ENCODE peak calls at places on chromosomes 13 and 19, in five cellular contexts. N is HepG2, G is thoracic aorta, A is GM23248, D is left lung. H is an unnamed sample.

GRCh38 chr13:46565808-46566750 is 13.1 kb downstream of the LRCH1 start:
- DNase-seq in G (no peak), A (no peak), D (no peak), N (no peak), H (no peak)

GRCh38 chr13:108728370-108728769 is 99.0 kb downstream of the MYO16 start:
- DNase-seq in G (no peak), N (peak), A (no peak), D (no peak), H (no peak)

GRCh38 chr19:16915135-16915534 is 26.3 kb downstream of the F2RL3 start:
- DNase-seq in N (no peak), D (peak), G (no peak), A (no peak), H (no peak)

GRCh38 chr13:34143637-34144036 is 325.7 kb downstream of the RFC3 start:
- DNase-seq in A (no peak), N (no peak), G (no peak), D (no peak), H (no peak)

GRCh38 chr13:72820156-72820897 is 38.4 kb downstream of the PIBF1 start:
- DNase-seq in A (peak), G (no peak), D (no peak), N (no peak), H (no peak)

GRCh38 chr13:31982540-31982939 is 49.0 kb upstream of the FRY start:
- DNase-seq in G (peak), N (peak), A (peak), D (no peak), H (no peak)

GRCh38 chr19:45935267-45935666 is 20.7 kb upstream of the NANOS2 start:
- DNase-seq in G (no peak), A (no peak), N (no peak), D (peak), H (no peak)

GRCh38 chr13:47433461-47434005 is 536.7 kb upstream of the HTR2A start:
- DNase-seq in N (no peak), D (no peak), A (peak), G (no peak), H (no peak)

DNA sequence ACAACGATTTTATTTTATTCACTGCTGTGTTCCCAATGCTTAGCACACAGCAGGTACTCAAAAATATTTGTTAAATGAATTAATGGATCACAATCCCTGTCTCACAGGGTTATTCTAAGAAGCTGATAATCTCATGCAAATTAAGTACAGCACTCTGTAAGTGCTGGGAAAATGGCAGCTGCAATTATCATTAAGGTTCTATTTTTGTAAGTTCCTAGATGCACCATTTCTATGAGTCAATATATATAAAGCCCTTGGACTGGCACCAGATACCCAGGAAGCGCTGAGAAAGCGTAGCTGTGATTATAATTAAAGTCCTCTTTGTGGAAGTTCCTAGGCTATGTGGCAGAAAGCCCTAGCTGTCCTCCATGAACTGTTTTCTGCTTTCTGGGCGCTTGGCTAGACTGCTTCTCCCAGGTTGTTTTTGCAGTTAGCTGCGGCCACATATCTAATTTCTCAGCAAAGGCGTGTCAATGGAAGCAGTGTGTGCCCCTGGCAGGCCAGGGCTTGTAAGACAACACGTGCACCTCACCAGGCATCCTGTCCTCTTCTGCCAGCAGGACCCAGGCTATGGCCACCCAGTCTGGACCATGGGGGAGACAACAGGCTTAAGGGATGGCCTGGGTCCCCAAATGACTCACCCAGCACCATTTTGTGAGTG is 5.2 kb upstream of the SRRM5 start:
- DNase-seq in N (no peak), A (no peak), G (no peak), D (no peak), H (no peak)
- H3K27ac ChIP-seq in N (no peak), A (no peak), G (no peak), D (no peak), H (no peak)

DNA sequence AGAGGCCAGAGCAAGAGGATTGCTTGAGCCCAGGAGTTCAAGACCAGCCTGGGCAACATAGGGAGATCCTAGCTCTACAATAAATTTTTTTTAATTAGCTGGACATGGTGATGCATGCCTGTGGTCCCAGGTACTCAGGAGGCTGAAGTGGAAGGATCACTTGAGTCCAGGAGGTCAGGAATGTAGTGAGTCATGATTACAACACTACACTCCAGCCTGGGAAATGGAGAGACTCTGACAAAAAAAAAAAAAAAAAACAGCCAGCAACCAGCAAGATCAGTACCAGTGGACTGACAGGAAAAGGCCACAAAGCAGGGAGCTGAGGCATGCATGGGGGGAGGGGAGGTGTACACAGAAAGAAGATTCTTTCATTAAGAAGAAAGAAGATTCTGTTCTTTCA is 52.7 kb upstream of the RFXAP start:
- DNase-seq in A (peak), D (no peak), N (peak), G (no peak), H (no peak)
- H3K27ac ChIP-seq in A (no peak), D (no peak), N (no peak), G (no peak), H (no peak)

GRCh38 chr19:21584532-21584931 is 79.1 kb downstream of the ZNF429 start:
- DNase-seq in N (no peak), G (no peak), A (no peak), D (no peak), H (peak)

GRCh38 chr19:21580101-21580500 is 74.7 kb downstream of the ZNF429 start:
- DNase-seq in A (no peak), N (no peak), D (no peak), G (no peak), H (no peak)

GRCh38 chr19:21581646-21582045 is 76.2 kb downstream of the ZNF429 start:
- DNase-seq in G (no peak), N (no peak), D (no peak), A (no peak), H (no peak)

GRCh38 chr19:21585491-21585890 is 80.1 kb downstream of the ZNF429 start:
- DNase-seq in N (no peak), G (no peak), A (no peak), D (no peak), H (no peak)

DNA sequence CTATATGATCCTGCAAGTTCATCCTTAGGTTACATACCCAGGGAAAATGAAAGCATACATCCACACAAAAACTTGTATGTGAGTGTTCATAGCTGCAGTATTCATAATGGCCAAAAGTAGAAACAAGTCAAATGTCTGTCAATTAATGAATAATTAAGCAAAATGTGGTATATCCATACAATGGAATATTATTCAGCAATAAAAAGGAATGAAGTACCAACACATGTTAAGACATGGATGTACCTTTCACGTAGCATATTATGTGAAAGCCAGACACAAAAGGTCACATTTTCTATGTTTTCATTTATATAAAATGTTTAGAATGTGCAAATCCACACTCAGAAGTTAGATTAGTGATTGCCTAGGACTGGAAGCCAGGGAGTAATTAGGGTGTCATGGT is 75.4 kb downstream of the ZNF429 start:
- DNase-seq in N (no peak), G (no peak), D (no peak), A (no peak), H (no peak)
- H3K27ac ChIP-seq in N (no peak), G (no peak), D (no peak), A (no peak), H (no peak)

GRCh38 chr19:14135355-14135754 is 1.0 kb downstream of the ASF1B start:
- DNase-seq in D (peak), A (no peak), G (no peak), N (no peak), H (no peak)
- H3K27ac ChIP-seq in D (no peak), A (no peak), G (no peak), N (no peak), H (peak)

DNA sequence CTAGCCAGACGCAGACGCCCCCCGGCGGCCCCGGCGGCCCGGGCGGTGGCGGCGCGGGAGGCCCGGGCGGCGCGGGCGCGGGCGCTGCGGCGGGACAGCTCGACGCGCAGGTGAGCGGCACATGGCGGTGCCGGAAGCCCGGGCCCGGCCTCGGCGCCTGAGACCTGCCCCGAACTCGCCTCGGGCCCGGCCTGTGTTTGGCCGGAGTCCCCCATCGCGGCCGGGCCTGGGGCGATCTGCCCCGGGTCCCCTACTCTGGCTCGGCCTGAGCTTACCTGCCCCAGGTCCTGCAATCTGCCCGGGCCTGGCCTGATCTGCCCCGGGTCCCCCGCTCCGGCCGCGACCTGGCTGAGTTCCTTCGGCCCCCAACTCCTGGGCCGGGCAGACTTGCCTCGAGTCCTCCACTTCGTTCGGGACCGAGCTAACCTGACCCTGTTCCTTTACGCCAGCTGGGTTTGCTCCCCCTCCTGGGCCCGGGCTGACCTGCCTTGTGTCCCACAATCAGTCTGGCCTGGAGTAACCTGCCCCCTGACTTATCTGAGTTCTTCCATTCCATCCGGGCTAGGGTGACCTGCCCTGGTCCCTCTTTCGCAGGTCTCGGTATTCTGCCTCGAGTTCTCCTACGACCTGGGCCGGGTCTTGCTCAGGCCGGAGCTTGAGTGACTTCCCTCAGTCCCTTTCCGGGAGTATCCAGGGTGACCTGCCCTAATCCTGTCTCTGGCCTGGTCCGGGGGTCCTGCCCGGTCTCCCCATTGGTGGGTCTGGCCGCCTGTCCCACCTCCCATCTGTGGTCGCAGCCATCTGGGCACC is 777 bp downstream of the UPF1 start:
- DNase-seq in D (peak), G (no peak), A (peak), N (peak), H (no peak)
- H3K27ac ChIP-seq in D (peak), G (no peak), A (peak), N (peak), H (peak)

DNA sequence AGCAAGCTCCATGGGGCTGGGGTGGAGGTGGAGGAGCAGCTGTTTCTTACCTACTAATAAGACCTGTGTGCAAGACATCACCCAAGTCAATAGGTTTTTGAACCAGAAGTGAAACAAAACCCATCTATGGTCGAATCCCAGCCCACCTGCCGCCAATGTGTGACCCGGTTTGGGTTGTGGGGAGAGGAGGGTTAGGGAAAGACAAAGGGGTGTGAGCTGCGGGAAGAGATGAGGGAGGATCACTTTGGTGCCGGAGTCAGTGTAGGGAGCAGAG is 641 bp downstream of the LPAR2 start:
- DNase-seq in D (no peak), A (no peak), G (no peak), N (no peak), H (peak)
- H3K27ac ChIP-seq in D (peak), A (no peak), G (no peak), N (no peak), H (peak)